ENCODE peak calls at places on chromosomes 4 and X, in six cellular contexts. One of them, this sample, is unnamed.

GRCh38 chrX:110944323-110944761 is 148.7 kb upstream of the CHRDL1 start:
- DNase-seq in ovary: no peak
- DNase-seq in suprapubic skin: no peak
- DNase-seq in HepG2: no peak
- DNase-seq in A549: no peak
- DNase-seq in transverse colon: no peak
- DNase-seq in this sample: no peak

GRCh38 chr4:118683513-118683912 is 1.7 kb upstream of the METTL14 start:
- DNase-seq in A549: peak
- DNase-seq in ovary: no peak
- DNase-seq in transverse colon: no peak
- DNase-seq in suprapubic skin: no peak
- DNase-seq in HepG2: peak
- DNase-seq in this sample: no peak

GRCh38 chr4:48603366-48604003 is 113.4 kb downstream of the ZAR1 start:
- DNase-seq in ovary: no peak
- DNase-seq in HepG2: peak
- DNase-seq in suprapubic skin: no peak
- DNase-seq in transverse colon: no peak
- DNase-seq in A549: peak
- DNase-seq in this sample: no peak

GRCh38 chr4:141543176-141543575 is 93.2 kb upstream of the IL15 start:
- DNase-seq in transverse colon: no peak
- DNase-seq in ovary: no peak
- DNase-seq in A549: no peak
- DNase-seq in HepG2: no peak
- DNase-seq in suprapubic skin: no peak
- DNase-seq in this sample: no peak

GRCh38 chr4:107391630-107392028 is 328.4 kb downstream of the PAPSS1 start:
- DNase-seq in HepG2: no peak
- DNase-seq in suprapubic skin: no peak
- DNase-seq in ovary: no peak
- DNase-seq in A549: no peak
- DNase-seq in transverse colon: no peak
- DNase-seq in this sample: no peak

GRCh38 chr4:150136036-150136435 is 57.8 kb downstream of the DCLK2 start:
- DNase-seq in HepG2: no peak
- DNase-seq in suprapubic skin: no peak
- DNase-seq in ovary: no peak
- DNase-seq in transverse colon: no peak
- DNase-seq in A549: no peak
- DNase-seq in this sample: no peak

GRCh38 chr4:52987401-52988056 is 125.4 kb downstream of the RASL11B start:
- DNase-seq in HepG2: no peak
- DNase-seq in ovary: no peak
- DNase-seq in suprapubic skin: no peak
- DNase-seq in transverse colon: no peak
- DNase-seq in A549: no peak
- DNase-seq in this sample: no peak

GRCh38 chrX:13533726-13534125 is 35.7 kb upstream of the EGFL6 start:
- DNase-seq in suprapubic skin: no peak
- DNase-seq in ovary: no peak
- DNase-seq in HepG2: no peak
- DNase-seq in transverse colon: no peak
- DNase-seq in A549: peak
- DNase-seq in this sample: no peak

GRCh38 chrX:147763131-147763530 is 148.6 kb upstream of the FMR1 start:
- DNase-seq in ovary: no peak
- DNase-seq in transverse colon: no peak
- DNase-seq in A549: no peak
- DNase-seq in HepG2: no peak
- DNase-seq in suprapubic skin: no peak
- DNase-seq in this sample: no peak

GRCh38 chr4:186844059-186844681 is 120.5 kb upstream of the FAT1 start:
- DNase-seq in HepG2: no peak
- DNase-seq in suprapubic skin: no peak
- DNase-seq in ovary: no peak
- DNase-seq in transverse colon: no peak
- DNase-seq in A549: no peak
- DNase-seq in this sample: peak

GRCh38 chr4:53558061-53558801 is 33.1 kb downstream of the LNX1 start:
- DNase-seq in A549: no peak
- DNase-seq in suprapubic skin: no peak
- DNase-seq in HepG2: no peak
- DNase-seq in ovary: no peak
- DNase-seq in transverse colon: no peak
- DNase-seq in this sample: no peak

GRCh38 chr4:1922826-1923225 is 51.6 kb downstream of the NSD2 start:
- DNase-seq in transverse colon: no peak
- DNase-seq in ovary: no peak
- DNase-seq in suprapubic skin: no peak
- DNase-seq in HepG2: no peak
- DNase-seq in A549: no peak
- DNase-seq in this sample: no peak

GRCh38 chr4:183171484-183172267 is 72.6 kb downstream of the WWC2 start:
- DNase-seq in transverse colon: no peak
- DNase-seq in A549: peak
- DNase-seq in HepG2: peak
- DNase-seq in ovary: no peak
- DNase-seq in suprapubic skin: no peak
- DNase-seq in this sample: no peak

GRCh38 chr4:90982787-90983186 is 855.6 kb downstream of the CCSER1 start:
- DNase-seq in HepG2: no peak
- DNase-seq in transverse colon: no peak
- DNase-seq in suprapubic skin: no peak
- DNase-seq in A549: no peak
- DNase-seq in ovary: no peak
- DNase-seq in this sample: no peak

GRCh38 chr4:148355442-148356123 is 86.6 kb downstream of the NR3C2 start:
- DNase-seq in A549: no peak
- DNase-seq in ovary: no peak
- DNase-seq in transverse colon: no peak
- DNase-seq in suprapubic skin: no peak
- DNase-seq in HepG2: no peak
- DNase-seq in this sample: no peak

GRCh38 chr4:174467107-174467506 is 55.2 kb downstream of the HPGD start:
- DNase-seq in A549: no peak
- DNase-seq in ovary: no peak
- DNase-seq in suprapubic skin: no peak
- DNase-seq in transverse colon: no peak
- DNase-seq in HepG2: no peak
- DNase-seq in this sample: no peak

GRCh38 chrX:78513996-78514745 is 145.0 kb downstream of the RTL3 start:
- DNase-seq in transverse colon: no peak
- DNase-seq in A549: no peak
- DNase-seq in ovary: no peak
- DNase-seq in HepG2: no peak
- DNase-seq in suprapubic skin: no peak
- DNase-seq in this sample: no peak

GRCh38 chrX:134548257-134548732 is 88.3 kb downstream of the HPRT1 start:
- DNase-seq in A549: no peak
- DNase-seq in ovary: no peak
- DNase-seq in transverse colon: no peak
- DNase-seq in suprapubic skin: no peak
- DNase-seq in HepG2: no peak
- DNase-seq in this sample: no peak
- H3K27ac ChIP-seq in A549: peak
- H3K27ac ChIP-seq in ovary: no peak
- H3K27ac ChIP-seq in transverse colon: peak
- H3K27ac ChIP-seq in suprapubic skin: peak
- H3K27ac ChIP-seq in HepG2: no peak
- H3K27ac ChIP-seq in this sample: peak

GRCh38 chrX:123859828-123860505 is at the start of gene XIAP:
- DNase-seq in transverse colon: peak
- DNase-seq in suprapubic skin: peak
- DNase-seq in HepG2: peak
- DNase-seq in ovary: peak
- DNase-seq in A549: peak
- DNase-seq in this sample: peak
- TF ChIP-seq POLR2A in transverse colon: peak
- TF ChIP-seq POLR2A in suprapubic skin: no peak
- TF ChIP-seq POLR2A in HepG2: peak
- TF ChIP-seq POLR2A in ovary: peak
- TF ChIP-seq POLR2A in A549: peak
- TF ChIP-seq POLR2A in this sample: peak

GRCh38 chrX:149516604-149517003 is 11.5 kb upstream of the IDS start:
- DNase-seq in HepG2: no peak
- DNase-seq in A549: no peak
- DNase-seq in ovary: no peak
- DNase-seq in suprapubic skin: no peak
- DNase-seq in transverse colon: no peak
- DNase-seq in this sample: no peak
- TF ChIP-seq EP300 in HepG2: no peak
- TF ChIP-seq EP300 in A549: no peak
- TF ChIP-seq EP300 in ovary: no peak
- TF ChIP-seq EP300 in suprapubic skin: no peak
- TF ChIP-seq EP300 in transverse colon: no peak
- TF ChIP-seq EP300 in this sample: no peak

GRCh38 chrX:40853004-40853815 is 117.9 kb upstream of the MED14 start:
- DNase-seq in suprapubic skin: no peak
- DNase-seq in ovary: no peak
- DNase-seq in transverse colon: no peak
- DNase-seq in A549: no peak
- DNase-seq in HepG2: no peak
- DNase-seq in this sample: no peak
- H3K27ac ChIP-seq in suprapubic skin: no peak
- H3K27ac ChIP-seq in ovary: no peak
- H3K27ac ChIP-seq in transverse colon: no peak
- H3K27ac ChIP-seq in A549: no peak
- H3K27ac ChIP-seq in HepG2: no peak
- H3K27ac ChIP-seq in this sample: no peak

DNA sequence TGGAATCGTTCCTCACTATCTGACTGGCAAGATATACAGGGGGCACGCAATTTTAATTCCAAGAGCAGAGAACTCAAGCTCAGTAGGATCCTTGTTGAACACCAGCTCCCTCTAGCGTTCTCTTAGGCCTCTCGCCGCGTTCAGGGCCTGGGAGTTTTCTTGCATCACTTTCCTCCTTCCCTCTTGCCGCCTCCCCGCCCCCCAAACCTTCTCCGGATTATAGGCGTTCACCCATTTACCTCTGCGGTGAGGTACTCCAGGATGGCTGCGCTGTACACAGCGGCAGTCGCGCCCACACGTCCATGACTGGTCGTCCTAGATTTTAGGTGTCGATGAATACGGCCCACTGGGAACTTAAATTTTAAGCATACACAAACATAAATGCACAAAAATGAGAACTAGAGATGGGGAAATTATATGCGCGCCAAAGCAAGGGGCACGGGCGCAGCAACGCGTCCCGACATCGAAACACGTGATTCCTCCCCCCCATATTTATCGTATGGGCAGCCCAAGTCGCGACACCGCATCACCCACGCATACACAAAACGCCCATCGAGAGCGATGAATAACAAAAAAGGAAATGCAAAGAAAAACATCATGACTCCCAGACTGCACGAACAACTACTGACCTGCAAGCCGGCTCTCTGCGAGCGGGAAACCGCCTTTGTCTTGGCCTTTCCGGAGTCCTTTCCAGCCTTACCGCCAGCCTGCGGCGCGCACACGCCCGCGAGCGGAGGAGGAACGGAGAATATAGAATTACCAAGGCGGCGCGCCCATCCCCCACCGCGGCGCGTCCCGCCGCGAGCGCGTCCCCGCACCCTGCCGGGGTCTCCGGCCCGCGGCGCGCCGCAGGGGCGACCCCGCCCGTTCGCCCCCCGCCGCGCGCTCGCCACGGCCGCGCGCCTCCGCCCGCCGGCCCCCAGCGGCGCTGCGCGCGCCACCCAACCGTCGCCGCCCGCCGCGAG is 759 bp downstream of the H2AZ1 start:
- DNase-seq in transverse colon: peak
- DNase-seq in ovary: peak
- DNase-seq in HepG2: peak
- DNase-seq in A549: peak
- DNase-seq in suprapubic skin: peak
- DNase-seq in this sample: peak
- TF ChIP-seq POLR2A in transverse colon: peak
- TF ChIP-seq POLR2A in ovary: peak
- TF ChIP-seq POLR2A in HepG2: peak
- TF ChIP-seq POLR2A in A549: no peak
- TF ChIP-seq POLR2A in suprapubic skin: no peak
- TF ChIP-seq POLR2A in this sample: no peak

GRCh38 chrX:10157545-10157944 is 770 bp downstream of the CLCN4 start:
- DNase-seq in ovary: no peak
- DNase-seq in A549: no peak
- DNase-seq in suprapubic skin: no peak
- DNase-seq in transverse colon: no peak
- DNase-seq in HepG2: no peak
- DNase-seq in this sample: no peak
- TF ChIP-seq EP300 in ovary: no peak
- TF ChIP-seq EP300 in A549: no peak
- TF ChIP-seq EP300 in suprapubic skin: no peak
- TF ChIP-seq EP300 in transverse colon: no peak
- TF ChIP-seq EP300 in HepG2: no peak
- TF ChIP-seq EP300 in this sample: no peak

GRCh38 chr4:3387154-3387942 is 54.4 kb upstream of the HGFAC start:
- DNase-seq in suprapubic skin: no peak
- DNase-seq in ovary: peak
- DNase-seq in A549: no peak
- DNase-seq in HepG2: no peak
- DNase-seq in transverse colon: no peak
- DNase-seq in this sample: peak
- H3K27ac ChIP-seq in suprapubic skin: peak
- H3K27ac ChIP-seq in ovary: no peak
- H3K27ac ChIP-seq in A549: no peak
- H3K27ac ChIP-seq in HepG2: no peak
- H3K27ac ChIP-seq in transverse colon: peak
- H3K27ac ChIP-seq in this sample: peak